ENCODE peak calls at places on chromosomes 12 and 14, in six cellular contexts. U is GM12878, B is K562, M is GM12891, O is H1, T is HepG2. I is an unnamed sample.

GRCh38 chr12:116739381-116739887 is 1.3 kb downstream of the RNFT2 start:
- DNase-seq in U (no peak), B (no peak), M (no peak), O (no peak), T (no peak), I (no peak)

GRCh38 chr14:32998433-32998832 is 59.8 kb downstream of the NPAS3 start:
- DNase-seq in U (no peak), B (no peak), M (no peak), O (no peak), T (no peak), I (no peak)

GRCh38 chr12:34121360-34121759 is 99.1 kb downstream of the ALG10 start:
- DNase-seq in U (no peak), B (no peak), M (no peak), O (no peak), T (no peak), I (no peak)

GRCh38 chr14:104677506-104678332 is 11.7 kb upstream of the INF2 start:
- DNase-seq in U (no peak), B (peak), M (no peak), O (no peak), T (no peak), I (no peak)

GRCh38 chr14:36773136-36773540 is 111.5 kb downstream of the PAX9 start:
- DNase-seq in U (no peak), B (peak), M (no peak), O (no peak), T (peak), I (no peak)

GRCh38 chr12:57845478-57846284 is 848 bp downstream of the CTDSP2 start:
- DNase-seq in U (no peak), B (peak), M (peak), O (no peak), T (peak), I (peak)

GRCh38 chr12:47828967-47829482 is 9.3 kb upstream of the HDAC7 start:
- DNase-seq in U (no peak), B (peak), M (no peak), O (no peak), T (no peak), I (no peak)

GRCh38 chr14:95248422-95248821 is 71.3 kb downstream of the CLMN start:
- DNase-seq in U (no peak), B (no peak), M (no peak), O (no peak), T (no peak), I (no peak)

GRCh38 chr12:56528836-56529235 is 7.2 kb downstream of the RBMS2 start:
- DNase-seq in U (no peak), B (no peak), M (no peak), O (no peak), T (no peak), I (no peak)

GRCh38 chr12:132290203-132290540 is 39.2 kb downstream of the GALNT9 start:
- DNase-seq in U (no peak), B (no peak), M (no peak), O (no peak), T (no peak), I (no peak)

GRCh38 chr12:110104188-110104969 is 19.8 kb upstream of the IFT81 start:
- DNase-seq in U (no peak), B (peak), M (no peak), O (no peak), T (peak), I (no peak)

GRCh38 chr12:40693503-40693863 is 1.2 kb downstream of the CNTN1 start:
- DNase-seq in U (no peak), B (no peak), M (no peak), O (no peak), T (no peak), I (no peak)

GRCh38 chr12:105672576-105672975 is 342.1 kb downstream of the C12orf75 start:
- DNase-seq in U (no peak), B (no peak), M (no peak), O (no peak), T (no peak), I (no peak)

GRCh38 chr12:89529738-89530137 is 3.9 kb upstream of the POC1B start:
- DNase-seq in U (peak), B (peak), M (peak), O (no peak), T (peak), I (no peak)

GRCh38 chr12:68119724-68120211 is 39.8 kb downstream of the IFNG start:
- DNase-seq in U (peak), B (no peak), M (peak), O (no peak), T (no peak), I (peak)

GRCh38 chr14:105486974-105487448 is 325 bp downstream of the CRIP1 start:
- DNase-seq in U (no peak), B (no peak), M (no peak), O (no peak), T (no peak), I (no peak)

GRCh38 chr12:119621878-119622277 is 28.3 kb downstream of the TMEM233 start:
- DNase-seq in U (no peak), B (no peak), M (no peak), O (no peak), T (no peak), I (no peak)

GRCh38 chr14:100144996-100145646 is 14.3 kb downstream of the DEGS2 start:
- DNase-seq in U (no peak), B (no peak), M (no peak), O (no peak), T (peak), I (no peak)

GRCh38 chr12:108461071-108461670 is 53.9 kb upstream of the FICD start:
- DNase-seq in U (no peak), B (no peak), M (no peak), O (no peak), T (no peak), I (no peak)

GRCh38 chr12:69495071-69495470 is 24.9 kb downstream of the FRS2 start:
- DNase-seq in U (no peak), B (no peak), M (no peak), O (no peak), T (no peak), I (no peak)

GRCh38 chr14:100684961-100685360 is 41.7 kb upstream of the DLK1 start:
- DNase-seq in U (no peak), B (no peak), M (no peak), O (no peak), T (no peak), I (no peak)

GRCh38 chr14:104023325-104024055 is 62.0 kb upstream of the ASPG start:
- DNase-seq in U (no peak), B (no peak), M (no peak), O (no peak), T (no peak), I (no peak)

GRCh38 chr12:12784911-12785814 is at the start of gene APOLD1:
- DNase-seq in U (no peak), B (no peak), M (no peak), O (no peak), T (no peak), I (no peak)

GRCh38 chr12:28569698-28570411 is 379.6 kb downstream of the CCDC91 start:
- DNase-seq in U (no peak), B (no peak), M (no peak), O (no peak), T (no peak), I (no peak)

GRCh38 chr14:100476012-100476822 is 111.0 kb downstream of the BEGAIN start:
- DNase-seq in U (no peak), B (no peak), M (no peak), O (no peak), T (peak), I (no peak)

GRCh38 chr14:65179918-65180724 is 77.8 kb upstream of the MAX start:
- DNase-seq in U (peak), B (no peak), M (no peak), O (no peak), T (no peak), I (no peak)

GRCh38 chr14:48536318-48536717 is 860.9 kb upstream of the MDGA2 start:
- DNase-seq in U (no peak), B (no peak), M (no peak), O (peak), T (peak), I (no peak)

GRCh38 chr12:105278043-105278697 is 42.2 kb upstream of the APPL2 start:
- DNase-seq in U (no peak), B (no peak), M (no peak), O (no peak), T (peak), I (no peak)

DNA sequence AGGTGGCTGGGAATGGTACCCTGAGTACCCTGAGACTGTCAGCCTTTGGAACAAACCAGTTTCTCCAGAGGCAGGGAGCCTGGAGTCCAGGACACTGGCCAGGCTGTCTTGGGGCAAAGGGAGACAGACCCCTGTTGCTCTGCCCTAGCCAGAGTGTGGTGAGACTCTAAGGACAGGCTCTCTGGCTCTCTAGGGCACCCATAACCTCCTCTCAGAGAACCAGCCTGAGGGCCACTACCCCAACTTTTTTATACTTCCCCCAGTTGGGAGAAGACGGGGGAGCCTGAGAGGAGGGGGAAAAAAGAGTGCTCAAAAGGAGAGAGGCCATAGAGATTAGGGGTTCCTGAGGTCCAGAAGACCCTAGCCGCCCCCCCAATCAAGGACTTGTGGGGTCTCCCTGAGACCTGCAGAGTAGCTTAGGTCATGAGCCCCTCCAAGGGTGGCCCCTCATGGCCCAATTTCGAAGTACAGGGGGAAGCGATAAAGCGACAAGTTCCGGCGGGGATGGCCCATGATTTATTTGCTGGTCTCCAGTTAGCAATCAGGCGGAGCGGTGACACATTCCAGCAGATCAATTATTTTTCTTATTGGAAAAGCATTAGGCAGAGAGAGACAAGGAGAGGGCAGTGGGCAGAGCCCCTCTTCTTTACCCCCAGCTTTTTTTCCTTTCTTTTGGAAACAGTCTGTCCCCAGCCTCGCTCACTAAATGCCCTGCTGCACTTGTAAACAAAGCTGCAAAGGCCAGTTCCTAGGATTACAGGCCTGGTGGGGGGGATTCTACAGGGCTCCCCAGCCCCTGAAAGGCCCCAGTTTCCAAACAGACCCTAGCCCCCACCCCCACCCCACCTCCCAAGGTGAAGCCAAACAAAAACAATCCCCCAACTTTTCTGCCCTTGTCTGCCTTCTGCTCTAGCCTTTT is 1.5 kb downstream of the HOXC8 start:
- DNase-seq in U (no peak), B (no peak), M (no peak), O (no peak), T (no peak), I (no peak)
- TF ChIP-seq TAF1 in U (no peak), B (no peak), M (no peak), O (no peak), T (no peak), I (no peak)

DNA sequence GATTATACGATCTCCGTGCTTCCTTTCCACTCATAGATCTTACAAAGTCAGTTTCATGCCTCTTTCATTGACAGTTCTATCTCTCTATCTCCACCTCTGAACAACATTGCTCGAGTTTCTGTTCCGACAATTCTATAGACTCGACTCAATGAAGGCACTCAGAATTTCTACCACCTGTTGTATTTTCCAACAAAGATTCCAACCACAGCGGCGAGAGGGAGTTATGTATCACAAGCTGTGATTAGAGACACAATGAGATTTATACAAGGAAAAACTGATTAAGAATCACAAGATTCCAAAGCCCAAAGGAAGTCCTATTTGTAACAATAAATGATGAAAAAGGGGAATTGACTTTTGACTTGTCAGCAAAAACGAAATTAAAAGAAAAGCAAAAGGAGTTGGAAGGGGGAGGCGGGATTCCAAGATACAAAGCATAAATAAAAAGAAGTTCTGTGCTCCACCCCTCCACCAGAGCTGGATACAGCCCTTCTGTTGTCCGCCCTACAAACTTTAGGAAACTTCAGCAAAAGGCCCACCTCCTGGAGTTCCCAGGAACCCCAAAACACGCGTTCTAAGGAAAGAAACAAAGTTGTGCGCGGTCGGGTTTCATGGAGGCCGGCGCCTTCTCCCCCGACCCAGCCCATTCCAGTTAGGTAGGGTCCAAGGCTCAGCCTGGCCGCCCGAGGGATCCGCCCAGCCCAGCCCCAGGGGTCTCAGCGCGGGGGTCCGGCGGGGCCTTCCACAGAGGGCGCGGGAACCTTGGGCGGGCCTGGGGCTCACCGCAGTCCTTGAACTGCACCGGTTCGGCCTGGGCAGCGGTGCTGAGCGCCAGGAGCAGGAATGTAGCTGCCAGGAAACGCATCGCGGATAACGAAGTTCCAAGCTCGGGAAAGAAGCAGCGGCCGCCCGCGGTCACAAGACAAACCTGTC is at the start of gene NPC2:
- DNase-seq in U (no peak), B (no peak), M (no peak), O (no peak), T (no peak), I (no peak)
- TF ChIP-seq POLR2A in U (no peak), B (no peak), M (no peak), O (no peak), T (peak), I (no peak)

DNA sequence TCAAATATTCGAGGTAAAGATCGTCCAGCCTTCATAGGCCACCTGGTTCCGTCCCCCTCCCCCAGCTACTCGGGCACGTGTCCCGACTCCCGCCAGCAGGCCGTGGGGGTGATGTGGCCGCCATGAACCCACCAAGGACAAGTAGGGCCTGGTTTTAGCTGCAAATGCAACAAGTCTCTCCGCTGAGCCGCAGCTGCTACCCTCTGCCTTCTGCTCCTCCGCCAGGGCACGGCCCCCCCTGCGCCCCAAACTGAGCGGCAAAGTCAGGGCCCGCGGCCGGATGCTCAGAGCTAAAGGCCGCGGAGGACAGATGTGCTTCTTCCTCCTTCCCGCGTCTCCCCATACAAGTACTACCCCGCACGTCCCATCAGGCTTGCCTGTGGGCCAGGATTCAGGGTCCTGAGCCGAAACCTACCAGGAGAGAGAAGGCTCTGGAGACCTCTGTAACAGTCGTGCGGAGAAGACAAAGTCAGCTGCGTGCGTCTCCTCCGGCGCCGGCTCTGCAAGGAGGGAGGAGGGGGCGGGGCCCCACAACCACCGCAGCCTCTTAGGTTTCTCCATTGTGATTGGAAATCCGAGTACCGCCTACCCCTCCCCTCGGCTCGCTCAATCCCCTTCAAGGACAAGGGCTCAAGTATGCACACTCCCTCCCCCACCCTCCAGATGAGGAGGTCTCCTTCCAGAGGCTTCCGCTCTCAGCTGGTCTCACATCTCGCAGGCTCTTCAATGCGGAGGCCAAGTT is at the start of gene LDHB:
- DNase-seq in U (peak), B (peak), M (peak), O (peak), T (no peak), I (peak)
- TF ChIP-seq POLR2AphosphoS5 in U (peak), B (peak), M (peak), O (peak), T (no peak), I (peak)

DNA sequence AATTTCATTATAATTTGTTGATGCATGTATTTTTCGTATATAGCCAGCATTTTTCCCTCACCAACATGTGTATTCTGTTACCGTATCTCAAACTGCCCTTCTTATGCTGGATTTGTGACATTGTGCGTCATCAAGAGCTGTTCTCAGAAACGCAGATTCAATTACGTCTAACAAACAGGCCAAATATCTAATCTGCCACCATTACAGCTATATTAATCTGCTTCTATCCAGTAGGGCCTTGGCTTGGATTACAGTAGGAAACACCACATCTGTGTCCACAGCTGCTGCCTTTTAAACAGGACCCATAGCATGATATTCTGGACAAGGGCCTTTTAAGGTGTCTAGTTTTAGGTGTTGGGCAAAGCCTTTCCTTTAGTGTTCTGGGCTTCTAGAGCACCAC is 140.6 kb downstream of the PDE3A start:
- DNase-seq in U (no peak), B (no peak), M (no peak), O (no peak), T (no peak), I (no peak)
- TF ChIP-seq TAF1 in U (no peak), B (no peak), M (no peak), O (no peak), T (no peak), I (no peak)

I was measured in GM12892.